ENCODE peak calls at places on chromosomes 16 and 17, in four cellular contexts. Y is left ventricle myocardium inferior, I is lower leg skin, S is AG04449. B is an unnamed sample.

GRCh38 chr17:76197911-76198310 is 42.4 kb downstream of the RNF157 start:
- DNase-seq in I (no peak), Y (peak), S (no peak), B (no peak)

GRCh38 chr16:64343061-64343819 is 778.6 kb downstream of the CDH11 start:
- DNase-seq in Y (no peak), S (no peak), I (no peak), B (no peak)

GRCh38 chr17:36928450-36929125 is 8.7 kb upstream of the LHX1 start:
- DNase-seq in Y (no peak), S (no peak), I (no peak), B (no peak)

GRCh38 chr17:47184671-47185070 is 4.4 kb downstream of the CDC27 start:
- DNase-seq in Y (no peak), S (no peak), I (no peak), B (no peak)

GRCh38 chr17:80080081-80080480 is 21.3 kb upstream of the GAA start:
- DNase-seq in I (no peak), Y (no peak), S (no peak), B (no peak)

GRCh38 chr17:28370035-28370743 is at the start of gene VTN:
- DNase-seq in Y (peak), I (no peak), S (no peak), B (no peak)

GRCh38 chr17:8611671-8612298 is 18.7 kb downstream of the MYH10 start:
- DNase-seq in S (no peak), I (no peak), Y (no peak), B (no peak)

GRCh38 chr17:9402590-9403199 is 172.9 kb downstream of the STX8 start:
- DNase-seq in S (no peak), I (no peak), Y (no peak), B (peak)

GRCh38 chr16:50188619-50189136 is 35.6 kb downstream of the TENT4B start:
- DNase-seq in S (no peak), I (no peak), Y (no peak), B (no peak)

GRCh38 chr16:74775255-74775654 is 635 bp upstream of the FA2H start:
- DNase-seq in S (no peak), Y (no peak), I (no peak), B (no peak)

GRCh38 chr16:11241480-11242204 is 14.4 kb downstream of the SOCS1 start:
- DNase-seq in S (no peak), Y (no peak), I (no peak), B (no peak)

GRCh38 chr17:27914382-27914781 is 21.2 kb upstream of the LYRM9 start:
- DNase-seq in Y (no peak), S (no peak), I (no peak), B (no peak)

GRCh38 chr16:85611455-85612190 is 1.5 kb upstream of the GSE1 start:
- DNase-seq in I (peak), S (no peak), Y (peak), B (peak)

GRCh38 chr17:63786961-63787711 is 13.2 kb downstream of the DDX42 start:
- DNase-seq in Y (no peak), I (no peak), S (no peak), B (no peak)

GRCh38 chr16:1979271-1980025 is 1.8 kb downstream of the NOXO1 start:
- DNase-seq in I (peak), Y (no peak), S (no peak), B (no peak)

GRCh38 chr17:72477529-72477928 is 356.7 kb downstream of the SOX9 start:
- DNase-seq in S (no peak), I (no peak), Y (no peak), B (no peak)

GRCh38 chr17:63537991-63538692 is 12.1 kb upstream of the DCAF7 start:
- DNase-seq in I (no peak), S (no peak), Y (no peak), B (no peak)

DNA sequence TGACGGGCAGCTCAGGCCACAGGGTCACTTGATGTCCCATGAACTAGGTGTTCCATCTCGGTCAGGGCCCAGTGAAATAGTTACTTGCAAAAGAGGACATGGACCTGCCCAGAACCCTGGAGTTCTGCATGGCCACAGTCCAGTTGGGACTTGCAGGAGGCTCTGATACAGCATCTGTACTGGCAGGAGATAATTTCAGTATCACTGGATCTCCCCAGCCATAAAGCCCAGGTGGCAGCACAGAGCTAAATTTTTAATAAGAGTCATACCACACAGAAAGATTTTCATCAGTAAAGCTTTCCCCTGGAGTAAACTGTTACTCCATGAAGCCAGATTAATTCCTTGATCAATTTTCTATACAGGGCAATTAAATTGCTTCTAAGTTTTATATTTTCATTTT is 18.0 kb upstream of the SLC16A5 start:
- DNase-seq in S (no peak), Y (no peak), I (no peak), B (no peak)
- TF ChIP-seq CTCF in S (peak), Y (peak), I (no peak), B (peak)

GRCh38 chr17:73496232-73496631 is 148.0 kb downstream of the SDK2 start:
- DNase-seq in S (no peak), I (no peak), Y (no peak), B (no peak)
- TF ChIP-seq CTCF in S (no peak), I (no peak), Y (no peak), B (no peak)

DNA sequence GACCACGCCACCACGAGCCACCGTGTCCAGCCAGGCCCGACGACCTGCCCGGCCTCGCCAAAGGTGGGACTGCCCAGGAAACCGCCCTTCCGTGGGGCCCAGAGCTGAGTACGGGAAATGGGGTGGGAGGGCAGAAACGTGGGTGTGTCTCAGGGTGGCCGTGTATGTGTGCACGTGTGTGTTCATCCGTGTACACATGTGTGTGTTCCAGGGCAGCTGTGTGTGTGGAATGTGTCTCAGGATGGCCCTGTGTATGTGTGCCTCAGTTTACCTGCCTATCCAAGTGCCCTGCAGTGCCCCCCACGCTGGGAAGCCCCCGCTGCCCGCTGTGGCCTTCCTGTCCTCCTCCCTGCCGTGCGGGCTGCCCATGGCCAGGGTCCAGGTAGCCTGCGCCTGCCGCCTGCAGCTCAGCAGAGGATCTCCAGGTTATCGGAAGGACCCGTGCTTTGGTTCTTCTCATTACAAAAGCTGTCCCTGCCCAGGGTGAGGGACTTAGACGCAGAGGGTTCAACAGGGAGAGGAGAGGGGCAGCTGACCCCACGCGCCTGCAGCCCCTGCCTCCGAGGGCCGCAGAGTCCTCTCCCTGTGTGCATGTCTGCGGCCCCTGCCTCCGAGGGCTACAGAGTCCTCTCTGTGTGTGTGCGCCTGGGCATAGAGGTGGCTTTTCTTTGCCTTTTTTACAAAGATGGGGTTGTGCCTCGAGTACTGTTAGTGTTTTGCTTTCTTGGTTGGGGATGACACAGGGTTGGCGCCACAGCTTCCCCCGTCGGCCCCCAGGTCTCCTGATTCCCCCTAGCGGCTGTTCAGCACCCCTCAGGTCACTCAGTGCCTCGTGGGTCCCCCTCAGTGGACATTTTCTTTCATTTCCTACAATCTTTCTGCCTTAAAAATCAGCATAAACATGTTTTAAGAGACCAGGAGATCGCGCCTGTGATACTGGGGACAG is 23.6 kb downstream of the ZNF469 start:
- DNase-seq in I (no peak), S (no peak), Y (no peak), B (no peak)
- TF ChIP-seq CTCF in I (no peak), S (no peak), Y (no peak), B (no peak)

DNA sequence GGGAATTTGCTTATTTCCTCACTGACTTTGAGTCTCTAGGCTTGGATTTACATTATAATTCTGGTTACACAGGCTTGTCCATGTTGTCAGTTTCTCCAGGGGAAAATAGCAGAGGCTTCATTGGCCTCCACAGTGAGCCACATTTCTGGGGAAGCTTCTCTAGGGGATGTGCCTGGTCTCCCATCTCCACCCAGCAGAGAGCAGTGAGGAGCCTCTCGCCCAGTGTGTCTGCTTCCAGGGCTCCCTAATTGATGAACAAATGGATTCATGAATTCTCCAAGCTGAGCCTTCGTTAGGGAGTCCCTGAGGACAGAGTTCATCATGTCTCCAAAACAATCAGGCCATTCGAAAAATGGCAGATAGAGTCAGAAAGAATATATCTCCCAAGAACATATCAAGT is 162.3 kb upstream of the TOX3 start:
- DNase-seq in I (no peak), Y (no peak), S (no peak), B (no peak)
- TF ChIP-seq CTCF in I (no peak), Y (no peak), S (no peak), B (no peak)

DNA sequence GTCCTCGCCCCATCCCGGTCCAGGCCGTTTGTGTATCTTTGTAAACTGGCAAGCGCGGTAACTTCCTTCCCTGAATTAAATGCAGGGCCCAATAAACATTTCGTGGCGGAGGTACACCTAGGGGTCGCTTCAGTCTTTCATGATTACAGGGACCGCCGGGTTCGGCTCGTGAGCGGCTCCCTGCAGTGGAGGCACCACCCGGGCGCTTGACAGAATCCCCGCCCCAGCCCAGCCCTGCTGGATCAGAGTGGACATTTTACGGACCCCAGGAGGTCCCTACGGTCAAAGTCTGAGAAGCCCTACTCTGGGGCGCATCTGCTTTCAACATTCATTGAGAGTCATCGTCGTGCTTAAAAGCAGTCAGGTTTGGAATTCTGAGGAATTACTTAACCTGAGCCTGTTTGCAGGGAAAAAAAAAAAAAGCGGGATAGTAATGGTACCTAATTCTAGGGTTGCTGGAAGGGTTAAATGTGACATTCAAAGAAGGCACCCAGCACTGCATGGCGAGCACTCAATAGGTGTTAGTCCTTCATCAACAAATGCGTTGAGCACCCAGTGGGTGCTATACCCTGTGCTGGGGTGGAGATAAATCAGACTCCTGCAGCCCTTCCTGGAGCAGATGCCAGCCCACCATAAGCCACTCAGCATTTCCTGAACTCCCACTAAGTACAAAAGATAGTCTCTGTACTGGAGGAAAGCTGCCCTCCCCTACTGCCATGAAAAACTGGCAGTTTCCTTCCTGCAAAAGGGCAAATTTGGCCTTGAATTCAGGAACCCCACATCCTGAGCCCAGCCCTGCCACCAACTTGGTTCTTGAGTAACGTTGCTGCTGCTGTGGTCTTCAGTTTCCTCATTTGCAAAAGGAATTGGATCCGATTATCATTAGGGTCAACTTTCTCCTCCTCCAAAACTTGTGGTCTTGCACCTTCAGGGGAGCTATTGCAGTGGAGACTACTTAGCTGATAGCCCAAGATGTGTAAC is 658 bp upstream of the DUSP3 start:
- DNase-seq in S (no peak), I (no peak), Y (no peak), B (no peak)
- TF ChIP-seq CTCF in S (no peak), I (no peak), Y (peak), B (no peak)

GRCh38 chr16:28923652-28924398 is 1.2 kb downstream of the RABEP2 start:
- DNase-seq in Y (no peak), S (no peak), I (no peak), B (peak)
- TF ChIP-seq CTCF in Y (no peak), S (no peak), I (no peak), B (no peak)

DNA sequence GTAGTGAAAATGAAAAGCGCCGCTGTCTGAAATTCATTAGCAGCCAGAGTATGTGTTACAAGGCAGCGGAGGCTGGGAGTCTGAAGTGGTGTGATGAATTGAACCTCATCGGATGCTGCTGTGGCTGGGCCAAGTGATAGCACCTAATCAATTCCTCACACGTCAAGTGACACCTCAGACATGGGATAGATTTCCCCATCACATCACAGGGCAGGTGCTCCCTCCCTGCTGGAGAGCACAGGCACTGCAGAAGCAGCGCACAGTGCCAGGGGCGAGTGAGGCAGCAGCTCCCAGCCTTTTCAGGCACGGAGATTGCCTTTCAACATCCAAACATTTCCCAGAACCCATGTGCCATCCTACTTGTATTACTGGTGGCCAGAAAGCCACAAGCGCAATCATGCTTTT is 32.2 kb downstream of the DRC3 start:
- DNase-seq in S (no peak), I (no peak), Y (no peak), B (no peak)
- TF ChIP-seq CTCF in S (peak), I (no peak), Y (peak), B (no peak)

B was measured in GM20000.